ENCODE peak calls at places on chromosome 15, in four cellular contexts. D is adrenal gland, P is IMR-90, H is body of pancreas. O is an unnamed sample.

GRCh38 chr15:65796610-65797012 is 4.5 kb upstream of the DENND4A start:
- DNase-seq in D (no peak), P (peak; percentile 71), H (no peak), O (no peak)

GRCh38 chr15:96428742-96429141 is 98.2 kb downstream of the NR2F2 start:
- DNase-seq in D (peak; percentile 87), P (peak; percentile 96), H (peak; percentile 41), O (peak; percentile 28)

GRCh38 chr15:32641517-32642059 is at the start of gene SCG5:
- DNase-seq in D (peak; percentile 79), P (peak; percentile 49), H (peak; percentile 57), O (peak; percentile 18)

GRCh38 chr15:62474771-62475124 is 309.7 kb upstream of the C2CD4B start:
- DNase-seq in D (no peak), P (peak; percentile 34), H (no peak), O (no peak)

GRCh38 chr15:88717342-88718017 is 78.7 kb downstream of the ISG20 start:
- DNase-seq in D (no peak), P (no peak), H (no peak), O (no peak)

GRCh38 chr15:60392986-60393811 is 4.6 kb downstream of the ANXA2 start:
- DNase-seq in D (peak; percentile 95), P (peak; percentile 98), H (peak; percentile 91), O (peak; percentile 92)

GRCh38 chr15:63482874-63483323 is 21.5 kb upstream of the USP3 start:
- DNase-seq in D (no peak), P (no peak), H (no peak), O (no peak)

GRCh38 chr15:81157939-81158223 is 23.8 kb downstream of the CFAP161 start:
- DNase-seq in D (no peak), P (no peak), H (no peak), O (no peak)

GRCh38 chr15:71437919-71438318 is 322.6 kb downstream of the THSD4 start:
- DNase-seq in D (no peak), P (no peak), H (no peak), O (no peak)

GRCh38 chr15:31216210-31216911 is 110.3 kb upstream of the KLF13 start:
- DNase-seq in D (peak; percentile 90), P (no peak), H (peak; percentile 86), O (peak; percentile 84)

GRCh38 chr15:85879334-85880163 is 84.8 kb upstream of the KLHL25 start:
- DNase-seq in D (no peak), P (no peak), H (no peak), O (no peak)

GRCh38 chr15:97525809-97526208 is 434.7 kb upstream of the ARRDC4 start:
- DNase-seq in D (no peak), P (no peak), H (no peak), O (no peak)

GRCh38 chr15:72173864-72174550 is 23.6 kb downstream of the GRAMD2A start:
- DNase-seq in D (no peak), P (no peak), H (no peak), O (no peak)

GRCh38 chr15:89101302-89102191 is 13.3 kb downstream of the ABHD2 start:
- DNase-seq in D (peak; percentile 93), P (peak; percentile 100), H (peak; percentile 85), O (peak; percentile 89)

GRCh38 chr15:91224750-91225380 is 124.8 kb downstream of the SV2B start:
- DNase-seq in D (no peak), P (peak; percentile 41), H (peak; percentile 47), O (no peak)

GRCh38 chr15:24955549-24955929 is 752 bp downstream of the SNRPN start:
- DNase-seq in D (peak; percentile 57), P (no peak), H (peak; percentile 7), O (peak; percentile 16)

GRCh38 chr15:65653781-65654521 is 32.2 kb downstream of the SLC24A1 start:
- DNase-seq in D (no peak), P (peak; percentile 67), H (no peak), O (no peak)

GRCh38 chr15:85772668-85773067 is 22.1 kb downstream of the KLHL25 start:
- DNase-seq in D (no peak), P (no peak), H (no peak), O (no peak)

GRCh38 chr15:89724621-89725020 is 26.4 kb downstream of the MESP1 start:
- DNase-seq in D (no peak), P (no peak), H (no peak), O (no peak)

GRCh38 chr15:89531796-89532537 is 35.6 kb upstream of the RHCG start:
- DNase-seq in D (no peak), P (no peak), H (no peak), O (no peak)

GRCh38 chr15:44295909-44296420 is 7.4 kb downstream of the GOLM2 start:
- DNase-seq in D (no peak), P (peak; percentile 45), H (no peak), O (no peak)

GRCh38 chr15:23483821-23484299 is 36.8 kb upstream of the GOLGA6L2 start:
- DNase-seq in D (no peak), P (no peak), H (no peak), O (no peak)

GRCh38 chr15:62903437-62903836 is 139.1 kb upstream of the TPM1 start:
- DNase-seq in D (no peak), P (no peak), H (no peak), O (no peak)

GRCh38 chr15:59274126-59274970 is 67.7 kb downstream of the LDHAL6B start:
- DNase-seq in D (no peak), P (peak; percentile 61), H (no peak), O (no peak)

GRCh38 chr15:87045741-87046140 is 966.1 kb downstream of the AGBL1 start:
- DNase-seq in D (no peak), P (no peak), H (no peak), O (no peak)

GRCh38 chr15:38461089-38461833 is 7.3 kb downstream of the FAM98B start:
- DNase-seq in D (no peak), P (peak; percentile 63), H (no peak), O (no peak)

GRCh38 chr15:69820819-69821218 is 276.9 kb downstream of the TLE3 start:
- DNase-seq in D (no peak), P (peak; percentile 21), H (no peak), O (no peak)

GRCh38 chr15:76139368-76140068 is 79.7 kb downstream of the TMEM266 start:
- DNase-seq in D (peak; percentile 93), P (peak; percentile 66), H (peak; percentile 84), O (peak; percentile 45)

GRCh38 chr15:45326280-45326679 is 52.1 kb downstream of the GATM start:
- DNase-seq in D (no peak), P (no peak), H (no peak), O (no peak)
- H3K27ac ChIP-seq in D (no peak overlapping the region), P (no peak overlapping the region), H (no peak overlapping the region), O (no peak overlapping the region)

GRCh38 chr15:98855067-98855814 is 152.4 kb downstream of the PGPEP1L start:
- DNase-seq in D (no peak), P (no peak), H (no peak), O (no peak)
- H3K27ac ChIP-seq in D (peak overlapping the region; percentile 77), P (peak overlapping the region; percentile 97), H (no peak overlapping the region), O (peak overlapping the region; percentile 90)

DNA sequence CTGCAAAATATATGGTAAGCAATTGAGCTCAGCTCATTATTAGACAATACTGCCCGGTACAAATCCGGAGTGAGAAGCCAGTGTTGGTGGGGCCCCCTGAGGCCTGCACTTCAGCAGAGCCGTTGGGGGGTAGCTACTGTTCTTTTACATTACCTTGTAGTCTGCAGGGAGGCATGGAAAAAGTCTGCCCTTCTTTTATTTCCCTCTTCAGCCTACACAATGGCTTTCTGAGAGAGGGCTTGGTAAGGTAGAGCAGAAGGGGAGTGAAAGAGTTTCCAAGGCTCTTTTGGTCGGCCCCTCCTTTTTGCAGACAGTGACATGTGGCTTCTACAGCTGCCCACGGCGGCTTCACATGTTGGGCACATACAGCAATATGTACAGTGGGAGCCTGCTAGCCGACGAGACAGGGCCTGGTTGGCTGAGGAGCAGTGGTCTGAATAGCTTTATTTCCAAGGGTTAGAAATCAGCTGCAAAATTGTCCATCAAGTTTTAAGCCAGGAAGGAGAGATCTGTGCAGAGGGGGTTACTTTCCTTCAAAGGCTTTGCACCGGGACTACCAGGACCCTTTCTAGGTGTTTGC is 3.9 kb downstream of the INAFM2 start:
- DNase-seq in D (no peak), P (no peak), H (no peak), O (no peak)
- H3K27ac ChIP-seq in D (no peak overlapping the region), P (peak overlapping the region; percentile 66), H (no peak overlapping the region), O (no peak overlapping the region)

GRCh38 chr15:58229297-58229768 is 91.2 kb downstream of the AQP9 start:
- DNase-seq in D (no peak), P (peak; percentile 21), H (no peak), O (no peak)
- H3K27ac ChIP-seq in D (peak overlapping the region; percentile 24), P (peak overlapping the region; percentile 48), H (no peak overlapping the region), O (no peak overlapping the region)

DNA sequence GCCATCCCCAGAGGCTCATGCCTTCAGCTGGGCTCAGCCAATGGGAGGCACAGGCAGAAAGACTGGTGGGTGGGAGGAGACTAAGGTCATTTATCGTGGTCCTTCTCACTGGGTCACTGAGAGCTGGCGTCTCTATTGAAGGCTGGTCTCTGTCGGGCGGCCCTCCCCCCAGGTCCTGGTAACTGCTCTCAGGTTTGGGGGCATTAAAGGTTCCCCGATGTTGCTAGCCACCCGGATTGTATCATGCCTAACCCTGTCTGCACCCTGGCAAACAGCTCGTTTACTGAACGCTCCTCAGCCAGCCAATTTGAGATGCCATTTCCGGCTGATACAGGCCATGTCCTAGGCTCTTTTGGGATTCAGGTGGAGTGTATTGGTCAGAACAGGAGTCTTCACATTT is 10.5 kb downstream of the SELENOS start:
- DNase-seq in D (no peak), P (no peak), H (no peak), O (no peak)
- H3K27ac ChIP-seq in D (peak overlapping the region; percentile 45), P (peak overlapping the region; percentile 6), H (peak overlapping the region; percentile 52), O (peak overlapping the region; percentile 67)

GRCh38 chr15:50798684-50799083 is 33.2 kb upstream of the SPPL2A start:
- DNase-seq in D (peak; percentile 62), P (peak; percentile 5), H (peak; percentile 12), O (no peak)
- H3K27ac ChIP-seq in D (no peak overlapping the region), P (no peak overlapping the region), H (no peak overlapping the region), O (no peak overlapping the region)

GRCh38 chr15:101523560-101523940 is 34.0 kb upstream of the PCSK6 start:
- DNase-seq in D (peak; percentile 21), P (no peak), H (no peak), O (no peak)

GRCh38 chr15:101521084-101521483 is 31.6 kb upstream of the PCSK6 start:
- DNase-seq in D (no peak), P (no peak), H (no peak), O (no peak)

GRCh38 chr15:101522091-101522490 is 32.6 kb upstream of the PCSK6 start:
- DNase-seq in D (peak; percentile 23), P (no peak), H (no peak), O (no peak)

GRCh38 chr15:101521563-101521962 is 32.1 kb upstream of the PCSK6 start:
- DNase-seq in D (no peak), P (no peak), H (no peak), O (no peak)

GRCh38 chr15:101522621-101523559 is 33.4 kb upstream of the PCSK6 start:
- DNase-seq in D (peak; percentile 28), P (no peak), H (no peak), O (no peak)
- H3K27ac ChIP-seq in D (no peak overlapping the region), P (no peak overlapping the region), H (no peak overlapping the region), O (no peak overlapping the region)